ENCODE peak calls at places on chromosomes 5 and 9, in four cellular contexts. J is mucosa of descending colon, O is Daoy, K is adrenal gland. C is an unnamed sample.

GRCh38 chr9:109755040-109755439 is 25.0 kb upstream of the PALM2AKAP2 start:
- DNase-seq in O (no peak), K (no peak), J (no peak), C (no peak)

GRCh38 chr9:110081395-110081794 is 126.6 kb downstream of the C9orf152 start:
- DNase-seq in J (no peak), O (no peak), K (no peak), C (no peak)

GRCh38 chr5:54867310-54867944 is 118.0 kb downstream of the ESM1 start:
- DNase-seq in J (no peak), K (no peak), O (peak; percentile 31), C (peak; percentile 50)

GRCh38 chr9:128341435-128341849 is 1.1 kb downstream of the SLC27A4 start:
- DNase-seq in J (peak; percentile 80), O (peak; percentile 85), K (peak; percentile 61), C (peak; percentile 90)

GRCh38 chr9:16445141-16445920 is 425.1 kb downstream of the BNC2 start:
- DNase-seq in J (no peak), O (no peak), K (no peak), C (no peak)

GRCh38 chr9:131008563-131008908 is 438 bp upstream of the LAMC3 start:
- DNase-seq in O (no peak), J (no peak), K (no peak), C (no peak)

GRCh38 chr9:88833946-88834345 is 157.3 kb upstream of the S1PR3 start:
- DNase-seq in O (no peak), K (no peak), J (no peak), C (no peak)

GRCh38 chr5:132480546-132481242 is 9.9 kb downstream of the IRF1 start:
- DNase-seq in J (peak; percentile 32), K (no peak), O (peak; percentile 40), C (no peak)

GRCh38 chr5:142143878-142144277 is 35.3 kb downstream of the NDFIP1 start:
- DNase-seq in J (no peak), K (no peak), O (peak; percentile 19), C (peak; percentile 49)

GRCh38 chr9:115208503-115208902 is 90.5 kb upstream of the TNC start:
- DNase-seq in K (no peak), O (peak; percentile 44), J (no peak), C (no peak)

GRCh38 chr5:107671742-107672211 is 1.0 kb upstream of the EFNA5 start:
- DNase-seq in J (no peak), O (peak; percentile 91), K (no peak), C (peak; percentile 24)

GRCh38 chr5:111224561-111224989 is 391 bp downstream of the CAMK4 start:
- DNase-seq in O (no peak), K (no peak), J (no peak), C (no peak)

GRCh38 chr5:41517909-41518308 is 7.5 kb upstream of the PLCXD3 start:
- DNase-seq in O (no peak), J (no peak), K (no peak), C (no peak)

C was measured in small intestine.